ENCODE peak calls at places on chromosomes 11 and 22, in six cellular contexts. E is GM04504; M is natural killer cell; P is stimulated activated CD8-positive, alpha-beta memory T cell treated with anti-CD3 and anti-CD28 coated beads, Interleukin-4, amount 100 ng/mL, for 24 hours; K is posterior cingulate gyrus; S is SW 1271. X is an unnamed sample.

GRCh38 chr22:32544953-32545558 is 70.4 kb downstream of the FBXO7 start:
- DNase-seq in E (no peak), M (no peak), P (no peak), K (no peak), S (no peak), X (no peak)

GRCh38 chr22:36765943-36766450 is 9.9 kb downstream of the IFT27 start:
- DNase-seq in E (peak; percentile 24), M (no peak), P (no peak), K (no peak), S (no peak), X (no peak)

GRCh38 chr22:25060522-25061071 is 108.1 kb downstream of the KIAA1671 start:
- DNase-seq in E (no peak), M (no peak), P (no peak), K (no peak), S (no peak), X (no peak)

GRCh38 chr11:116042125-116042524 is 537.9 kb upstream of the CADM1 start:
- DNase-seq in E (no peak), M (no peak), P (no peak), K (no peak), S (no peak), X (no peak)

GRCh38 chr11:119361961-119362725 is 15.6 kb upstream of the MFRP start:
- DNase-seq in E (no peak), M (no peak), P (no peak), K (no peak), S (no peak), X (no peak)

GRCh38 chr11:66687831-66688281 is 10.2 kb upstream of the RBM4B start:
- DNase-seq in E (no peak), M (no peak), P (no peak), K (no peak), S (no peak), X (no peak)

GRCh38 chr11:92848578-92848977 is 120.9 kb upstream of the MTNR1B start:
- DNase-seq in E (no peak), M (no peak), P (no peak), K (no peak), S (no peak), X (no peak)

GRCh38 chr11:17636721-17637120 is 82.7 kb upstream of the MYOD1 start:
- DNase-seq in E (no peak), M (no peak), P (no peak), K (no peak), S (no peak), X (no peak)

GRCh38 chr11:76752321-76753175 is 30.6 kb upstream of the TSKU start:
- DNase-seq in E (peak; percentile 91), M (no peak), P (no peak), K (no peak), S (no peak), X (peak; percentile 19)

GRCh38 chr11:71252782-71253730 is 679 bp upstream of the SHANK2 start:
- DNase-seq in E (no peak), M (no peak), P (no peak), K (no peak), S (no peak), X (peak; percentile 77)

GRCh38 chr11:63917685-63918523 is 940 bp upstream of the RCOR2 start:
- DNase-seq in E (no peak), M (no peak), P (no peak), K (peak; percentile 75), S (no peak), X (peak; percentile 21)